ENCODE peak calls at places on chromosomes 16 and 17, in four cellular contexts. One of them, this sample, is unnamed.

GRCh38 chr17:78140169-78141051 is 5.8 kb upstream of the C17orf99 start:
- DNase-seq in AG04449: no peak
- DNase-seq in AG10803: peak
- DNase-seq in fibroblast of lung: peak
- DNase-seq in this sample: peak

GRCh38 chr17:80772906-80773242 is 218.8 kb upstream of the CHMP6 start:
- DNase-seq in AG04449: no peak
- DNase-seq in AG10803: no peak
- DNase-seq in fibroblast of lung: no peak
- DNase-seq in this sample: no peak

GRCh38 chr17:47981462-47981861 is 10.5 kb downstream of the CDK5RAP3 start:
- DNase-seq in AG04449: no peak
- DNase-seq in AG10803: no peak
- DNase-seq in fibroblast of lung: no peak
- DNase-seq in this sample: no peak

GRCh38 chr17:39668141-39668924 is at the start of gene PNMT:
- DNase-seq in AG04449: no peak
- DNase-seq in AG10803: peak
- DNase-seq in fibroblast of lung: peak
- DNase-seq in this sample: peak

GRCh38 chr16:69017036-69017783 is 88.2 kb upstream of the HAS3 start:
- DNase-seq in AG04449: no peak
- DNase-seq in AG10803: peak
- DNase-seq in fibroblast of lung: peak
- DNase-seq in this sample: peak

GRCh38 chr16:85593503-85594195 is 19.5 kb upstream of the GSE1 start:
- DNase-seq in AG04449: no peak
- DNase-seq in AG10803: no peak
- DNase-seq in fibroblast of lung: no peak
- DNase-seq in this sample: no peak

GRCh38 chr17:40112718-40113109 is 9.1 kb upstream of the MSL1 start:
- DNase-seq in AG04449: no peak
- DNase-seq in AG10803: no peak
- DNase-seq in fibroblast of lung: no peak
- DNase-seq in this sample: no peak

GRCh38 chr16:27179500-27180072 is 23.7 kb upstream of the KDM8 start:
- DNase-seq in AG04449: no peak
- DNase-seq in AG10803: peak
- DNase-seq in fibroblast of lung: peak
- DNase-seq in this sample: peak

GRCh38 chr16:81651758-81652718 is 127.1 kb upstream of the PLCG2 start:
- DNase-seq in AG04449: no peak
- DNase-seq in AG10803: no peak
- DNase-seq in fibroblast of lung: no peak
- DNase-seq in this sample: no peak

GRCh38 chr17:48606892-48607241 is 2.1 kb upstream of the HOXB6 start:
- DNase-seq in AG04449: no peak
- DNase-seq in AG10803: no peak
- DNase-seq in fibroblast of lung: no peak
- DNase-seq in this sample: no peak

GRCh38 chr17:36880506-36880905 is 56.8 kb upstream of the LHX1 start:
- DNase-seq in AG04449: no peak
- DNase-seq in AG10803: no peak
- DNase-seq in fibroblast of lung: no peak
- DNase-seq in this sample: no peak

GRCh38 chr16:54722210-54722676 is 208.4 kb upstream of the IRX5 start:
- DNase-seq in AG04449: no peak
- DNase-seq in AG10803: no peak
- DNase-seq in fibroblast of lung: no peak
- DNase-seq in this sample: no peak

GRCh38 chr16:66609139-66609510 is 4.6 kb downstream of the CMTM3 start:
- DNase-seq in AG04449: no peak
- DNase-seq in AG10803: no peak
- DNase-seq in fibroblast of lung: no peak
- DNase-seq in this sample: no peak

GRCh38 chr17:32490101-32490482 is 3.3 kb downstream of the CDK5R1 start:
- DNase-seq in AG04449: no peak
- DNase-seq in AG10803: no peak
- DNase-seq in fibroblast of lung: no peak
- DNase-seq in this sample: no peak

GRCh38 chr17:57993471-57994365 is 5.7 kb upstream of the VEZF1 start:
- DNase-seq in AG04449: no peak
- DNase-seq in AG10803: no peak
- DNase-seq in fibroblast of lung: no peak
- DNase-seq in this sample: no peak

GRCh38 chr16:1903845-1904820 is 14.1 kb downstream of the HS3ST6 start:
- DNase-seq in AG04449: no peak
- DNase-seq in AG10803: peak
- DNase-seq in fibroblast of lung: no peak
- DNase-seq in this sample: no peak

DNA sequence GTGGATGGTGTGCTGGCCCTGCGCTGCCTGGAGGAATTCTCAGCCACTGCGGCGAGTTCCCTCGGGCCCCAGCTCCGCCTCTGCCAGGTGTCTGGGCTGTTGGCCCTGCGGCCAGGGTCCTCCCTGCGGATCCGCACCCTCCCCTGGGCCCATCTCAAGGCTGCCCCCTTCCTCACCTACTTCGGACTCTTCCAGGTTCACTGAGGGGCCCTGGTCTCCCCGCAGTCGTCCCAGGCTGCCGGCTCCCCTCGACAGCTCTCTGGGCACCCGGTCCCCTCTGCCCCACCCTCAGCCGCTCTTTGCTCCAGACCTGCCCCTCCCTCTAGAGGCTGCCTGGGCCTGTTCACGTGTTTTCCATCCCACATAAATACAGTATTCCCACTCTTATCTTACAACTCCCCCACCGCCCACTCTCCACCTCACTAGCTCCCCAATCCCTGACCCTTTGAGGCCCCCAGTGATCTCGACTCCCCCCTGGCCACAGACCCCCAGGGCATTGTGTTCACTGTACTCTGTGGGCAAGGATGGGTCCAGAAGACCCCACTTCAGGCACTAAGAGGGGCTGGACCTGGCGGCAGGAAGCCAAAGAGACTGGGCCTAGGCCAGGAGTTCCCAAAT is 1.3 kb upstream of the TNFSF13 start:
- DNase-seq in AG04449: no peak
- DNase-seq in AG10803: no peak
- DNase-seq in fibroblast of lung: no peak
- DNase-seq in this sample: no peak
- TF ChIP-seq CTCF in AG04449: no peak
- TF ChIP-seq CTCF in AG10803: no peak
- TF ChIP-seq CTCF in fibroblast of lung: no peak
- TF ChIP-seq CTCF in this sample: no peak

GRCh38 chr17:43917348-43918025 is 10.2 kb upstream of the MPP2 start:
- DNase-seq in AG04449: no peak
- DNase-seq in AG10803: peak
- DNase-seq in fibroblast of lung: peak
- DNase-seq in this sample: peak

GRCh38 chr17:43917016-43917347 is 9.6 kb upstream of the MPP2 start:
- DNase-seq in AG04449: no peak
- DNase-seq in AG10803: no peak
- DNase-seq in fibroblast of lung: no peak
- DNase-seq in this sample: no peak

GRCh38 chr17:43915561-43915960 is 8.2 kb upstream of the MPP2 start:
- DNase-seq in AG04449: no peak
- DNase-seq in AG10803: peak
- DNase-seq in fibroblast of lung: peak
- DNase-seq in this sample: no peak

GRCh38 chr17:43918026-43918389 is 10.7 kb upstream of the MPP2 start:
- DNase-seq in AG04449: no peak
- DNase-seq in AG10803: no peak
- DNase-seq in fibroblast of lung: no peak
- DNase-seq in this sample: no peak

DNA sequence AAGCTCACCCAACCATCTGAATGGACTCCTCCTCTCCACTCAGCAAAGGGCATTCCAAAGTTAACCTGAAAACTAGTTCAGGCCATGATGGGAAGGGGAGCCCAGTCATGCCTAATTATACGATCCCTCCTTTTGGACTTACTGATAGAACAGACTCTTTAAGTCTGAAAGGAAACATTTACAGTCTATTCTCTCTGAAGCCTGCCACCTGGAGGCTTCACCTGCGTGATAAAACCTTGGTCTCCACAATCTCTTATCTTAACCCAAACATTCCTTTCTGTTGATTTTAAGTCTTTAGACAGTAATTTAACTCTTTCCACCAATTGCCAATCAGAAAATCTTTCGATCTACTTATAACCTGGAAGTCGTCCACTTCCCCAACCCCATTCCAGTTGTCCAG is 9.0 kb upstream of the MPP2 start:
- DNase-seq in AG04449: no peak
- DNase-seq in AG10803: no peak
- DNase-seq in fibroblast of lung: no peak
- DNase-seq in this sample: no peak
- H3K4me3 ChIP-seq in AG04449: no peak
- H3K4me3 ChIP-seq in AG10803: no peak
- H3K4me3 ChIP-seq in fibroblast of lung: no peak
- H3K4me3 ChIP-seq in this sample: no peak

DNA sequence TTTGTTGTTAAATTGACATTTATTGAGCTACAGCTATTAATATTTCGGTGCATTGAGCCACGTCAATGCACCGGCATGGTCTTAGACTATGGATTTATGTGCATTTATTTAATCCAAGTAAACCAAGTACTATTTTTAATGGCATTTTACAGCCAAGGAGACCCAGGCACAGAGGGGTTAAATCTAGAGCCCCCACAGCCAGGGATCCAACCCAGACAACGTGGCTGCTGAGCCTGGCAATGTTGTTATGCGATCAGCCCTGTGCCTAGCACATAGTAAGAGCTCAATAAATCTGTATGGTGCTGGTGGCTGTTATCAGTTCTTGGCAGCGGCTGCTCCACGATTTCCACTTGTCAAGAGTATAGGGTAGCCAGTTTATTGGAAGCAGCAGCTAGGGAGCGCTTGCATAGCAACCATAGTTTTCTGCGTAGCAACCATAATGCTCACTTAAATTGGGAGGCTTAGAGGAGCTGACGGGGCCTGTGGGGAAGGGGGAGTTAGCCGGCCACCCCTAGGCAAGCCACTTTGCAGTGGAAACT is 541 bp upstream of the RBBP6 start:
- DNase-seq in AG04449: peak
- DNase-seq in AG10803: no peak
- DNase-seq in fibroblast of lung: no peak
- DNase-seq in this sample: no peak
- TF ChIP-seq CTCF in AG04449: no peak
- TF ChIP-seq CTCF in AG10803: peak
- TF ChIP-seq CTCF in fibroblast of lung: no peak
- TF ChIP-seq CTCF in this sample: peak

DNA sequence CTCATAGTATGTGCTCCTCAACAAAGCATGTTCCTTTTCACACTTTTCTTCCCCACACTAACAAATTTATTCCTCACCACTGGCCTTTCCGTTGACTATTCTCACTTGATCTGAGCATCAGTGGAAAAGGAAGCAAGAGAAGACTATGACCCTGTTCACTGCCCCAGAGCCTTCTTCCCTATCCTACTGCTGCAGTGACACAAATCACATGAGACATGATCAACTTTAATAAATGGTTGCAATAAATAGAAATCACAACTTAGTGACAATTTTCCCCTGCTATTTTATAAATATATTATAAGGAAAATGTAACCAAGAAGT is 438.7 kb upstream of the SOX9 start:
- DNase-seq in AG04449: no peak
- DNase-seq in AG10803: no peak
- DNase-seq in fibroblast of lung: no peak
- DNase-seq in this sample: no peak
- H3K4me3 ChIP-seq in AG04449: no peak
- H3K4me3 ChIP-seq in AG10803: no peak
- H3K4me3 ChIP-seq in fibroblast of lung: no peak
- H3K4me3 ChIP-seq in this sample: no peak

GRCh38 chr17:8436169-8436932 is 667 bp downstream of the NDEL1 start:
- DNase-seq in AG04449: no peak
- DNase-seq in AG10803: peak
- DNase-seq in fibroblast of lung: peak
- DNase-seq in this sample: peak
- TF ChIP-seq CTCF in AG04449: no peak
- TF ChIP-seq CTCF in AG10803: peak
- TF ChIP-seq CTCF in fibroblast of lung: no peak
- TF ChIP-seq CTCF in this sample: no peak

GRCh38 chr17:55576237-55576998 is 65.2 kb upstream of the SMIM36 start:
- DNase-seq in AG04449: no peak
- DNase-seq in AG10803: peak
- DNase-seq in fibroblast of lung: peak
- DNase-seq in this sample: peak
- H3K4me3 ChIP-seq in AG04449: peak
- H3K4me3 ChIP-seq in AG10803: peak
- H3K4me3 ChIP-seq in fibroblast of lung: peak
- H3K4me3 ChIP-seq in this sample: peak

GRCh38 chr16:79932564-79932963 is 332.0 kb upstream of the MAF start:
- DNase-seq in AG04449: no peak
- DNase-seq in AG10803: no peak
- DNase-seq in fibroblast of lung: no peak
- DNase-seq in this sample: no peak
- TF ChIP-seq CTCF in AG04449: no peak
- TF ChIP-seq CTCF in AG10803: no peak
- TF ChIP-seq CTCF in fibroblast of lung: no peak
- TF ChIP-seq CTCF in this sample: no peak